ENCODE peak calls at places on chromosome 13, in four cellular contexts. P is adipocyte, J is astrocyte, X is H1. I is an unnamed sample.

GRCh38 chr13:93603043-93603442 is 376.4 kb downstream of the GPC6 start:
- DNase-seq in P (peak), J (peak), X (no peak), I (no peak)

GRCh38 chr13:89628567-89628966 is 1718.9 kb upstream of the MIR17HG start:
- DNase-seq in P (no peak), J (no peak), X (no peak), I (no peak)

GRCh38 chr13:24271611-24272451 is 37.5 kb upstream of the C1QTNF9 start:
- DNase-seq in P (peak), J (peak), X (no peak), I (no peak)

GRCh38 chr13:89227356-89227755 is 1556.2 kb downstream of the SLITRK5 start:
- DNase-seq in P (no peak), J (peak), X (no peak), I (no peak)

GRCh38 chr13:25783480-25784081 is 268.2 kb downstream of the SHISA2 start:
- DNase-seq in P (no peak), J (no peak), X (no peak), I (no peak)

GRCh38 chr13:112968910-112969691 is at the start of gene MCF2L:
- DNase-seq in P (peak), J (peak), X (peak), I (no peak)

GRCh38 chr13:37326319-37326718 is 220.9 kb upstream of the CSNK1A1L start:
- DNase-seq in P (peak), J (no peak), X (no peak), I (no peak)

GRCh38 chr13:40640202-40640601 is 26.2 kb downstream of the FOXO1 start:
- DNase-seq in P (no peak), J (no peak), X (no peak), I (no peak)

GRCh38 chr13:105878119-105878518 is 657.3 kb downstream of the EFNB2 start:
- DNase-seq in P (peak), J (no peak), X (no peak), I (no peak)

GRCh38 chr13:106533101-106533939 is 2.1 kb downstream of the EFNB2 start:
- DNase-seq in P (peak), J (peak), X (peak), I (no peak)

GRCh38 chr13:27476943-27477681 is 26.7 kb upstream of the MTIF3 start:
- DNase-seq in P (peak), J (no peak), X (no peak), I (no peak)

GRCh38 chr13:33723365-33723764 is 94.6 kb upstream of the RFC3 start:
- DNase-seq in P (peak), J (no peak), X (no peak), I (no peak)

GRCh38 chr13:114144606-114145244 is 12.3 kb upstream of the RASA3 start:
- DNase-seq in P (no peak), J (no peak), X (no peak), I (no peak)

GRCh38 chr13:34943675-34944634 is 1.9 kb downstream of the NBEA start:
- DNase-seq in P (no peak), J (no peak), X (no peak), I (no peak)
- H3K9ac ChIP-seq in P (peak), J (peak), X (peak), I (no peak)

GRCh38 chr13:35858665-35859064 is 272.5 kb downstream of the DCLK1 start:
- DNase-seq in P (peak), J (no peak), X (no peak), I (no peak)

GRCh38 chr13:35856084-35856483 is 275.1 kb downstream of the DCLK1 start:
- DNase-seq in P (no peak), J (no peak), X (no peak), I (no peak)

GRCh38 chr13:35855531-35856019 is 275.6 kb downstream of the DCLK1 start:
- DNase-seq in P (peak), J (peak), X (peak), I (no peak)

GRCh38 chr13:35856721-35857346 is 274.3 kb downstream of the DCLK1 start:
- DNase-seq in P (no peak), J (no peak), X (no peak), I (no peak)

DNA sequence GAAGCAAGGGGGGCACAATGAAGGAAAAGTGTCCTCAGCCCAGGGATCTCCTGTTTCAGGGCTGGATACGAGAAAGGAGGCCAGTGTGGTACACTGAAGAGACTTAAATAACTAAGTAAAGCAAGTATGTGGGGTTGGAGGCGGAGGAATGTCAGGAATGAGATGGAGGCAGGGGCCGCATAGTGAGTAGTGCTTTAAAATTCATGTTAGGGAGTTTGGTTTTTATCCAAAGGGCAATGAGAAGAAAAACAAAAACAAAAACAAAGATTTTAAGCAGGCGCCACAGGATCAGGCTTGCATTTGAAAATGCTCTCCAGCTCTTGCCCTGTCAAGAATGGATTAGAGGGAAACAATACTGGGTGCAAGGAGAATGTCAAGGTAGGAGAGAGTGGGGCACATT is 273.4 kb downstream of the DCLK1 start:
- DNase-seq in P (peak), J (peak), X (peak), I (no peak)
- H3K9ac ChIP-seq in P (peak), J (peak), X (peak), I (no peak)

GRCh38 chr13:32585625-32586021 is 629 bp upstream of the PDS5B start:
- DNase-seq in P (no peak), J (peak), X (no peak), I (no peak)
- H3K9ac ChIP-seq in P (peak), J (peak), X (no peak), I (peak)

DNA sequence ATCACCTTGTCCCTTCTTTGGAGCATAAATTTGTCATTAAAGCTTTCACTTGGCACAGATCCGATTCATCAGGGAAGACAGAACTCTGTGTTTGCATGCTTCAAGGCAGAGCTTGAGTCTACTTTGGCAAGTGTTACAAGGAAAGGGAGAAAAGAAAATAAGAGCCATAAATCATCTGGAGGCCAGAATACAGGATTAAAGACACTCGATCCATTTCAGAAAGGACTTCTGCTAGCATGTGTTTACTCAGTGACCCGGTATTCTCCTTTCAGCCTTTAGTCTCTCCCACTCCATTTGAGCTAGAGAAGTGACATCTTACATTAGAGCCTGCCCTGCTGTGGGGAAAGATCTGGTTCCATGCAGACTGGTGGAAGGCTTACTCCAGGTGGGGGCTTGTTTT is 306.4 kb downstream of the KLF5 start:
- DNase-seq in P (no peak), J (no peak), X (no peak), I (no peak)
- H3K9ac ChIP-seq in P (no peak), J (no peak), X (no peak), I (no peak)

GRCh38 chr13:53336441-53337160 is 308.0 kb downstream of the OLFM4 start:
- DNase-seq in P (no peak), J (no peak), X (no peak), I (no peak)
- H3K9ac ChIP-seq in P (no peak), J (no peak), X (no peak), I (no peak)

DNA sequence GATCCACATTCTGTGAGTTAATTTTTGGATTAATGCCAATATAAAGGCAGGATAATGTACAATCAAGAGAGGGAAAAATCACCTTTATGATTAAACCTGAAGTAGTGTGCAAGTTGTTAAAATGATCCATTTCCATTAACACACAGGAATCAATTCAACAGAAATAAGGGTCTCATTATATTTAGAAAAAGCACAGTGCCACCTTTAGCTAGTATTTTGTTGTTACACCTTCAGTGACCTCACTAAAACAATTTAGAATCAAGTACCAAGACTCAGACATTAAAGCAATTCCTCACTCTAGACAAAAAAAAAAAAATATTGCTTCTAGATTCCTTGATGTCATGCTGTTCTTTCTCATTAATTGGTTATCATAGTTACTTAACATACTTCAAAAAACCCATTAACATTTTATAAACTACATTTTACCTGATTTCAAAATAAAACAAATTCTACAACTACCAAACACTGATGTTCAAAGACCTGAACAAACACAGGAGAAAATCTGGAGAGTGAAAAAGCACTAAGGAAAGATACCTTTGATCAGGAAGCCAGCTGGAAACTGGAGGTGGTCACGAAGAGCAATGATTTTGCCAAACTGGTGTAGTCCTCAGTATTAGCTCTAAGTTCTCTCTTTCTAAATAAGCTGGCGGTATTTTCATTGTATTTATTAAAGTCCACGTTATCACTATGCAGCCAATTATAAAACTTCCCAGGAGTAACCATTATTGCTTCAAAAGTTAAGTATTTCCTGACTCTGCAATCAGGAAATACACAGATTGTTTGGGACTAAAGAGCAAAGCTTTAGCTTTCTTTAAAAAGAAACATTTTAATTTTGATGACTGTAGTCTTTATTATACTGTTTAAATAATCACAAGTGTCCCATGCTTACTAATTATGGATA is 115.3 kb downstream of the TBC1D4 start:
- DNase-seq in P (no peak), J (no peak), X (no peak), I (no peak)
- H3K9ac ChIP-seq in P (no peak), J (peak), X (no peak), I (peak)

GRCh38 chr13:84126671-84127171 is 244.4 kb upstream of the SLITRK1 start:
- DNase-seq in P (no peak), J (peak), X (no peak), I (no peak)
- H3K9ac ChIP-seq in P (no peak), J (no peak), X (no peak), I (no peak)

DNA sequence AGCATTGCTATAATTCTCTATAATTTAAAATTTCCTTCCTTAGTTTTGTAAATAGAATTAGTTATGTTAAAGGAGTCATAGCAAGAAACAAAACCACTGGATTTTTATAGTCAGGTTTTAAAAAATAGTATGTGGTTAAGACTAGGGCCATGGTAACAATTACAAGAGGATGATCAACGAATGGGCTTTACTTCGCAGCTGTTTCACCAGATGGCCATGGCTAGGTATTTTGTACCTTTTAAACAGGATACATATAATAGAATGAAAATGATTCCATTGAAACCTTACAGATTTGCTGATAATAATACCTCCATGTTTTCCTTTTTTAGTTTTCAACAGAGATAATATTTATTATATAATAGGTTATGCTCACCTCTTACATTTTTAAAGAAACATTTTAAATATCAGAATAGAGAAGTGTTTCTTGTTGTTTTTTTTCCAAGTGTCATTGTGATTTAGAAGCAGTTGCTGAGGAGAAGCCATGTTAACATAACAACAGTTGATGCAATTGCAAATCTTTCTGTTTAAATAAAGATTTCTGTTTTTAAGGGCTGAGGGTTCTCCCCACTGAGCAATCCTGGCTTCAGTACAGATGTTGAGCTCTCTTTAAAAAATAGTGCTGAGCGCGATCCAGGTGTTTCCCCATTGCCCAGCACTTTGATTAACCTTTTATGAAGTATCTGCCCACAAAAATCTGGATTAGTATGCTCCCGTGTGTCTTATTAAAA is 205.2 kb downstream of the HS6ST3 start:
- DNase-seq in P (no peak), J (no peak), X (no peak), I (no peak)
- H3K9ac ChIP-seq in P (no peak), J (no peak), X (peak), I (no peak)

DNA sequence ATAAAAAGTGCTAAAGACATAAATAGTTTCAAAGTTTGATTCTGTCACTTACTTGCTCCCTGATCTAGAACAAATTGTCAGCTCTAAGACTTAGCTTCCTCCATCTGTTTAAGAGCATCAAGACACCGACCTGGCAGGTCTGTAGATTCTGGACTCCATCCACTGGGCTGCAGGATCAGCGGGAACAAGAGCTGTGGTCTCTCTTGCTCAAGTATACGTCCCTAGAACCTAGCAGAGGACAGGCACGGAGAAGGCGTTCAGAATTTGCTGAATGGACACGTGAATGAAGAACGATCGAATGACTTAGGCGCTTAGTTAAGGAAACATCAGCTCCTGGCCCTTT is 1.1 kb downstream of the DZIP1 start:
- DNase-seq in P (peak), J (peak), X (no peak), I (no peak)
- H3K9ac ChIP-seq in P (peak), J (peak), X (peak), I (no peak)

DNA sequence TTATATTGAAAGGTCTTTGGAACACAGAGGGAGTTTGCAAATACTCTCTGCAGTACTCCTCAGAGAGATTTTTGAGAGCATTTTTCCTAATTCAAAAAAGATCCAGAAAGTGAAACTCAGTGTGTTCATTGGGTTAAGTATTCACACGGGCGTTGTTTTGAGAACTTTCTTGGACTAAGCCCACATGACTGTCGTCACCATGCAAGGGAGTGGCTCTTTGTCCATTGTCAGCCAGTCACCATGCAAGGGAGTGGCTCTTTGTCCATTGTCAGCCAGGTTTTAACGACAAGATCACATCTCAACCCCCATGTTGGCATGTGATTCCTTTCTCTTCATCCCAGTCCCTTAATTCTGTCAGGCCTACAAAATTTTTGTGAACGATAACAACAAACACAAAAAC is 81.2 kb upstream of the STK24 start:
- DNase-seq in P (no peak), J (no peak), X (no peak), I (no peak)
- H3K9ac ChIP-seq in P (peak), J (no peak), X (no peak), I (no peak)